ENCODE peak calls at places on chromosomes 16 and 17, in seven cellular contexts. C is amniotic stem cell; R is frontal cortex; I is NCI-H524; K is CD14-positive monocyte; G is NCI-H460; V is stimulated activated CD4-positive, alpha-beta T cell treated with anti-CD3 and anti-CD28 coated beads, Interleukin-15, amount 100 ng/mL, for 1 hour. D is an unnamed sample.

GRCh38 chr17:78396436-78397335 is 18.2 kb downstream of the PGS1 start:
- DNase-seq in C (no peak), R (no peak), I (no peak), K (no peak), G (no peak), V (no peak), D (no peak)

GRCh38 chr17:81403040-81403467 is 7.8 kb downstream of the BAHCC1 start:
- DNase-seq in C (no peak), R (no peak), I (no peak), K (no peak), G (no peak), V (no peak), D (no peak)

GRCh38 chr17:3710951-3711383 is 12.7 kb upstream of the HASPIN start:
- DNase-seq in C (no peak), R (no peak), I (no peak), K (peak; percentile 76), G (no peak), V (peak; percentile 13), D (no peak)

GRCh38 chr17:79609616-79610150 is 1.2 kb downstream of the RBFOX3 start:
- DNase-seq in C (no peak), R (no peak), I (peak; percentile 69), K (no peak), G (no peak), V (no peak), D (no peak)

GRCh38 chr16:1475552-1476114 is 805 bp upstream of the CLCN7 start:
- DNase-seq in C (no peak), R (no peak), I (peak; percentile 24), K (no peak), G (no peak), V (no peak), D (no peak)

GRCh38 chr16:29727452-29727851 is 18.3 kb downstream of the C16orf54 start:
- DNase-seq in C (no peak), R (no peak), I (no peak), K (no peak), G (no peak), V (no peak), D (no peak)

GRCh38 chr16:73610605-73611177 is 562.8 kb upstream of the ZFHX3 start:
- DNase-seq in C (no peak), R (no peak), I (no peak), K (no peak), G (peak; percentile 52), V (no peak), D (no peak)

GRCh38 chr17:19574956-19575355 is 41.3 kb downstream of the SLC47A1 start:
- DNase-seq in C (no peak), R (no peak), I (no peak), K (no peak), G (no peak), V (no peak), D (no peak)

GRCh38 chr16:19014456-19014855 is 30.7 kb downstream of the TMC7 start:
- DNase-seq in C (no peak), R (no peak), I (no peak), K (no peak), G (peak; percentile 20), V (no peak), D (no peak)

GRCh38 chr17:61397086-61397842 is 2.4 kb upstream of the TBX2 start:
- DNase-seq in C (no peak), R (peak; percentile 51), I (peak; percentile 49), K (no peak), G (no peak), V (no peak), D (peak; percentile 92)

GRCh38 chr16:64695684-64696083 is 426.2 kb downstream of the CDH11 start:
- DNase-seq in C (no peak), R (no peak), I (no peak), K (no peak), G (no peak), V (no peak), D (no peak)

GRCh38 chr16:88705076-88705684 is 1.0 kb downstream of the RNF166 start:
- DNase-seq in C (no peak), R (no peak), I (no peak), K (peak; percentile 70), G (no peak), V (no peak), D (peak; percentile 14)

GRCh38 chr17:35254107-35254802 is 11.4 kb downstream of the SLFN5 start:
- DNase-seq in C (peak; percentile 93), R (no peak), I (no peak), K (peak; percentile 79), G (peak; percentile 94), V (no peak), D (peak; percentile 98)

GRCh38 chr16:49622084-49622390 is 233.9 kb downstream of the ZNF423 start:
- DNase-seq in C (no peak), R (no peak), I (no peak), K (no peak), G (no peak), V (no peak), D (no peak)

GRCh38 chr17:49508061-49508865 is 13.2 kb downstream of the NGFR start:
- DNase-seq in C (peak; percentile 15), R (no peak), I (peak; percentile 62), K (no peak), G (no peak), V (no peak), D (peak; percentile 57)

GRCh38 chr16:84507011-84507982 is 2.8 kb upstream of the MEAK7 start:
- DNase-seq in C (no peak), R (no peak), I (no peak), K (no peak), G (no peak), V (no peak), D (no peak)

GRCh38 chr17:82978765-82979349 is 100.6 kb upstream of the METRNL start:
- DNase-seq in C (no peak), R (no peak), I (no peak), K (peak; percentile 77), G (no peak), V (no peak), D (no peak)

GRCh38 chr17:70796757-70797156 is 627.4 kb downstream of the KCNJ2 start:
- DNase-seq in C (no peak), R (no peak), I (no peak), K (no peak), G (no peak), V (no peak), D (no peak)

GRCh38 chr16:25126820-25127232 is 15.3 kb downstream of the LCMT1 start:
- DNase-seq in C (peak; percentile 35), R (no peak), I (peak; percentile 39), K (no peak), G (no peak), V (no peak), D (peak; percentile 51)

GRCh38 chr17:72511874-72512273 is 391.1 kb downstream of the SOX9 start:
- DNase-seq in C (no peak), R (no peak), I (peak; percentile 9), K (no peak), G (no peak), V (no peak), D (no peak)

GRCh38 chr17:2853111-2853721 is 57.0 kb downstream of the RAP1GAP2 start:
- DNase-seq in C (no peak), R (peak; percentile 51), I (peak; percentile 40), K (peak; percentile 57), G (no peak), V (peak; percentile 20), D (peak; percentile 50)

GRCh38 chr16:3198334-3199072 is 10.5 kb downstream of the OR1F1 start:
- DNase-seq in C (no peak), R (no peak), I (no peak), K (no peak), G (no peak), V (no peak), D (no peak)

GRCh38 chr16:88763502-88764053 is 21.4 kb downstream of the PIEZO1 start:
- DNase-seq in C (no peak), R (no peak), I (no peak), K (no peak), G (no peak), V (no peak), D (no peak)

GRCh38 chr17:45225051-45225700 is 3.5 kb downstream of the FMNL1 start:
- DNase-seq in C (no peak), R (no peak), I (peak; percentile 22), K (no peak), G (no peak), V (peak; percentile 40), D (no peak)

GRCh38 chr17:16247589-16247984 is 30.6 kb downstream of the PIGL start:
- DNase-seq in C (no peak), R (no peak), I (no peak), K (no peak), G (no peak), V (no peak), D (no peak)

GRCh38 chr17:66469890-66470289 is 167.5 kb downstream of the PRKCA start:
- DNase-seq in C (no peak), R (no peak), I (no peak), K (no peak), G (no peak), V (no peak), D (no peak)

GRCh38 chr17:57988301-57989010 is 402 bp upstream of the VEZF1 start:
- DNase-seq in C (no peak), R (peak; percentile 87), I (peak; percentile 78), K (peak; percentile 64), G (peak; percentile 46), V (no peak), D (peak; percentile 72)

GRCh38 chr17:45704251-45704650 is 79.9 kb upstream of the CRHR1 start:
- DNase-seq in C (no peak), R (no peak), I (no peak), K (no peak), G (no peak), V (no peak), D (no peak)

GRCh38 chr17:4520060-4520880 is 21.6 kb downstream of the SPNS2 start:
- DNase-seq in C (no peak), R (no peak), I (no peak), K (no peak), G (no peak), V (no peak), D (no peak)

GRCh38 chr17:40453881-40454630 is 10.8 kb downstream of the IGFBP4 start:
- DNase-seq in C (no peak), R (no peak), I (no peak), K (no peak), G (no peak), V (no peak), D (no peak)

GRCh38 chr16:85459529-85460251 is 153.4 kb upstream of the GSE1 start:
- DNase-seq in C (no peak), R (no peak), I (no peak), K (no peak), G (no peak), V (no peak), D (peak; percentile 47)

GRCh38 chr17:42676424-42677011 is at the start of gene PLEKHH3:
- DNase-seq in C (no peak), R (no peak), I (no peak), K (no peak), G (no peak), V (no peak), D (no peak)